ENCODE peak calls at places on chromosomes 2 and 18, in eight cellular contexts. H is CD4-positive, CD25-positive, alpha-beta regulatory T cell; W is B cell; Z is colonic mucosa; T is nephron progenitor cell; K is cardiac fibroblast; O is GDM1; E is A549. V is an unnamed sample.

GRCh38 chr2:238868067-238868524 is 20.2 kb downstream of the TWIST2 start:
- DNase-seq in H (no peak), O (no peak), T (no peak), E (no peak), W (no peak), K (peak), Z (no peak), V (no peak)

GRCh38 chr2:9994462-9994861 is 43.0 kb downstream of the GRHL1 start:
- DNase-seq in H (no peak), K (no peak), Z (no peak), T (no peak), E (no peak), O (no peak), W (no peak), V (no peak)

GRCh38 chr2:97714950-97715652 is 1.7 kb downstream of the ZAP70 start:
- DNase-seq in W (no peak), K (no peak), T (no peak), H (no peak), O (no peak), Z (no peak), E (no peak), V (no peak)

GRCh38 chr2:176140130-176140519 is 10.6 kb downstream of the HOXD8 start:
- DNase-seq in Z (no peak), K (no peak), H (no peak), O (no peak), W (no peak), E (no peak), T (no peak), V (no peak)

GRCh38 chr2:38380397-38381130 is 3.5 kb upstream of the ATL2 start:
- DNase-seq in O (peak), E (no peak), W (no peak), T (no peak), H (no peak), Z (no peak), K (no peak), V (no peak)

GRCh38 chr2:19769513-19769912 is 132.3 kb downstream of the TTC32 start:
- DNase-seq in K (peak), W (no peak), Z (no peak), E (peak), T (no peak), H (no peak), O (no peak), V (no peak)

GRCh38 chr2:170247333-170247732 is 69.4 kb downstream of the MYO3B start:
- DNase-seq in E (no peak), H (no peak), K (no peak), T (no peak), Z (no peak), W (no peak), O (no peak), V (no peak)

GRCh38 chr18:5317186-5317585 is 21.7 kb upstream of the ZBTB14 start:
- DNase-seq in H (no peak), K (peak), W (no peak), T (no peak), O (no peak), Z (no peak), E (no peak), V (no peak)

GRCh38 chr18:26415041-26415440 is 133.3 kb downstream of the KCTD1 start:
- DNase-seq in T (no peak), O (no peak), W (no peak), Z (no peak), K (no peak), H (no peak), E (no peak), V (no peak)

GRCh38 chr18:14935210-14935609 is 187.2 kb downstream of the ANKRD30B start:
- DNase-seq in H (no peak), T (no peak), O (no peak), E (no peak), W (no peak), Z (peak), K (no peak), V (no peak)

GRCh38 chr2:205714058-205714776 is 31.9 kb downstream of the NRP2 start:
- DNase-seq in E (no peak), Z (no peak), W (peak), O (peak), K (peak), H (no peak), T (no peak), V (no peak)

GRCh38 chr2:224894356-224894755 is 147.9 kb downstream of the DOCK10 start:
- DNase-seq in T (no peak), K (no peak), E (no peak), Z (no peak), O (peak), H (no peak), W (peak), V (no peak)

GRCh38 chr18:78069784-78070664 is 820.4 kb downstream of the GALR1 start:
- DNase-seq in Z (no peak), T (no peak), W (no peak), K (no peak), E (no peak), H (no peak), O (no peak), V (no peak)

GRCh38 chr2:19350678-19351401 is 7.6 kb downstream of the OSR1 start:
- DNase-seq in W (peak), K (no peak), H (no peak), Z (no peak), T (no peak), O (no peak), E (no peak), V (no peak)

GRCh38 chr2:239601880-239602279 is 201.1 kb upstream of the HDAC4 start:
- DNase-seq in O (no peak), W (no peak), T (no peak), H (no peak), E (no peak), Z (peak), K (no peak), V (no peak)

GRCh38 chr18:61852496-61852895 is 40.3 kb downstream of the RNF152 start:
- DNase-seq in H (no peak), Z (no peak), K (peak), O (no peak), T (no peak), W (no peak), E (no peak), V (no peak)

GRCh38 chr2:113962692-113963480 is 73.0 kb downstream of the ACTR3 start:
- DNase-seq in O (no peak), Z (no peak), K (peak), E (no peak), W (no peak), H (no peak), T (no peak), V (peak)

GRCh38 chr2:3689998-3690748 is 13.2 kb upstream of the DCDC2C start:
- DNase-seq in H (no peak), W (no peak), O (no peak), Z (no peak), E (no peak), T (no peak), K (no peak), V (no peak)

GRCh38 chr2:32562906-32563305 is 64.9 kb upstream of the TTC27 start:
- DNase-seq in E (no peak), T (no peak), O (no peak), H (no peak), W (no peak), K (no peak), Z (no peak), V (no peak)

GRCh38 chr2:71571945-71572344 is 118.6 kb downstream of the DYSF start:
- DNase-seq in Z (no peak), O (no peak), K (no peak), W (no peak), T (no peak), H (no peak), E (no peak), V (no peak)

GRCh38 chr2:71498261-71498701 is 44.9 kb downstream of the DYSF start:
- DNase-seq in H (no peak), W (no peak), T (no peak), Z (no peak), O (no peak), E (peak), K (peak), V (peak)

GRCh38 chr2:73253901-73254300 is 19.8 kb downstream of the CCT7 start:
- DNase-seq in H (no peak), K (no peak), W (no peak), T (no peak), O (no peak), E (no peak), Z (no peak), V (no peak)

GRCh38 chr2:37832590-37833197 is 92.4 kb upstream of the RMDN2 start:
- DNase-seq in Z (peak), O (peak), K (peak), W (peak), H (peak), T (peak), E (peak), V (peak)